ENCODE peak calls at places on chromosomes 7 and 10, in four cellular contexts. C is GM12892, D is HepG2, G is H1. R is an unnamed sample.

GRCh38 chr10:33157108-33157507 is 177.4 kb downstream of the NRP1 start:
- DNase-seq in D (no peak), G (no peak), C (no peak), R (no peak)

GRCh38 chr10:69229565-69229886 is 9.4 kb downstream of the HKDC1 start:
- DNase-seq in D (no peak), C (no peak), G (no peak), R (no peak)

GRCh38 chr10:119090968-119091367 is 10.4 kb upstream of the EIF3A start:
- DNase-seq in G (no peak), D (no peak), C (no peak), R (no peak)

GRCh38 chr10:70191906-70192305 is 21.6 kb upstream of the SAR1A start:
- DNase-seq in G (no peak), D (no peak), C (no peak), R (no peak)

GRCh38 chr10:114472874-114473248 is 68.6 kb upstream of the AFAP1L2 start:
- DNase-seq in C (no peak), G (no peak), D (no peak), R (no peak)

GRCh38 chr7:22805227-22805626 is 17.4 kb downstream of the TOMM7 start:
- DNase-seq in C (no peak), G (no peak), D (no peak), R (no peak)

GRCh38 chr7:82740246-82740848 is 296.8 kb upstream of the CACNA2D1 start:
- DNase-seq in D (peak), G (peak), C (no peak), R (no peak)

GRCh38 chr10:52071814-52072213 is 242.3 kb upstream of the DKK1 start:
- DNase-seq in D (no peak), C (no peak), G (no peak), R (no peak)

GRCh38 chr7:129188372-129188891 is at the start of gene SMO:
- DNase-seq in G (peak), C (peak), D (peak), R (peak)

GRCh38 chr10:60139290-60139689 is 232.9 kb upstream of the CCDC6 start:
- DNase-seq in D (no peak), G (no peak), C (no peak), R (no peak)

GRCh38 chr7:20793686-20794394 is 7.2 kb upstream of the SP8 start:
- DNase-seq in C (no peak), G (no peak), D (no peak), R (no peak)

GRCh38 chr10:89165923-89166322 is 41.2 kb downstream of the CH25H start:
- DNase-seq in C (no peak), D (no peak), G (no peak), R (no peak)

GRCh38 chr10:33293081-33293480 is 41.4 kb downstream of the NRP1 start:
- DNase-seq in G (no peak), C (no peak), D (no peak), R (no peak)

GRCh38 chr10:21336476-21337170 is 188.9 kb downstream of the SKIDA1 start:
- DNase-seq in G (peak), D (peak), C (no peak), R (no peak)

GRCh38 chr10:11353229-11353896 is 258.1 kb downstream of the USP6NL start:
- DNase-seq in C (no peak), G (no peak), D (no peak), R (no peak)

GRCh38 chr10:61779950-61780659 is 117.4 kb downstream of the CABCOCO1 start:
- DNase-seq in C (no peak), D (no peak), G (no peak), R (no peak)

GRCh38 chr7:33841031-33841430 is 64.3 kb upstream of the BMPER start:
- DNase-seq in C (no peak), D (no peak), G (no peak), R (no peak)

GRCh38 chr10:124185074-124185473 is 91.7 kb upstream of the CHST15 start:
- DNase-seq in D (no peak), C (no peak), G (peak), R (no peak)

GRCh38 chr7:153061913-153062528 is 302.5 kb downstream of the ACTR3B start:
- DNase-seq in D (peak), C (no peak), G (peak), R (no peak)

GRCh38 chr7:56097700-56098099 is 4.9 kb upstream of the PHKG1 start:
- DNase-seq in C (no peak), G (no peak), D (no peak), R (no peak)

GRCh38 chr7:74181821-74182220 is 7.7 kb downstream of the EIF4H start:
- DNase-seq in D (no peak), C (no peak), G (no peak), R (no peak)

GRCh38 chr10:17910144-17910789 is 41.5 kb upstream of the SLC39A12 start:
- DNase-seq in C (no peak), D (peak), G (peak), R (no peak)

GRCh38 chr7:35334511-35334910 is 80.6 kb upstream of the TBX20 start:
- DNase-seq in D (no peak), G (no peak), C (no peak), R (no peak)

GRCh38 chr10:127998517-127999144 is 91.7 kb downstream of the PTPRE start:
- DNase-seq in G (no peak), D (no peak), C (no peak), R (no peak)

GRCh38 chr7:129066290-129067131 is 11.6 kb upstream of the TNPO3 start:
- DNase-seq in G (no peak), C (no peak), D (no peak), R (no peak)

GRCh38 chr10:30786131-30786530 is 156.6 kb upstream of the LYZL2 start:
- DNase-seq in D (no peak), C (no peak), G (no peak), R (no peak)

GRCh38 chr7:77335581-77335980 is 80.6 kb downstream of the GSAP start:
- DNase-seq in C (no peak), D (no peak), G (no peak), R (no peak)

GRCh38 chr10:86922553-86922961 is 34.9 kb downstream of the MMRN2 start:
- DNase-seq in D (peak), G (no peak), C (no peak), R (no peak)

GRCh38 chr10:27240891-27241639 is 468 bp upstream of the ACBD5 start:
- DNase-seq in G (peak), C (no peak), D (no peak), R (no peak)

GRCh38 chr10:115915429-115915828 is 357.6 kb downstream of the GFRA1 start:
- DNase-seq in C (no peak), G (no peak), D (no peak), R (no peak)

GRCh38 chr7:74037609-74038008 is 9.6 kb downstream of the ELN start:
- DNase-seq in G (no peak), D (no peak), C (no peak), R (no peak)

GRCh38 chr7:90320801-90321494 is at the start of gene FAM237B:
- DNase-seq in G (peak), D (no peak), C (no peak), R (no peak)

GRCh38 chr7:98116656-98117461 is 10.2 kb downstream of the LMTK2 start:
- DNase-seq in G (no peak), C (no peak), D (peak), R (no peak)

GRCh38 chr7:131610007-131610406 is 53.6 kb upstream of the PODXL start:
- DNase-seq in C (no peak), G (no peak), D (no peak), R (no peak)

GRCh38 chr7:138167222-138167621 is 91.0 kb downstream of the AKR1D1 start:
- DNase-seq in D (no peak), C (no peak), G (no peak), R (no peak)

GRCh38 chr10:28669227-28670173 is 7.8 kb upstream of the BAMBI start:
- DNase-seq in G (no peak), D (no peak), C (no peak), R (no peak)

GRCh38 chr10:28664369-28664740 is 13.0 kb upstream of the BAMBI start:
- DNase-seq in D (no peak), G (no peak), C (no peak), R (no peak)

GRCh38 chr10:28663576-28664368 is 13.5 kb upstream of the BAMBI start:
- DNase-seq in D (peak), C (peak), G (peak), R (peak)

GRCh38 chr10:28666751-28667467 is 10.4 kb upstream of the BAMBI start:
- DNase-seq in C (no peak), G (no peak), D (no peak), R (no peak)

GRCh38 chr10:28668363-28669226 is 8.7 kb upstream of the BAMBI start:
- DNase-seq in C (no peak), D (no peak), G (peak), R (no peak)
- TF ChIP-seq TAF1 in C (no peak), D (no peak), G (peak), R (no peak)

GRCh38 chr7:92833766-92834605 is 2.4 kb downstream of the CDK6 start:
- DNase-seq in D (peak), C (peak), G (peak), R (no peak)

GRCh38 chr7:92835851-92836488 is 403 bp downstream of the CDK6 start:
- DNase-seq in G (peak), D (peak), C (peak), R (peak)

GRCh38 chr7:92833024-92833765 is 3.2 kb downstream of the CDK6 start:
- DNase-seq in D (peak), G (peak), C (peak), R (no peak)

GRCh38 chr7:92835140-92835850 is 1.1 kb downstream of the CDK6 start:
- DNase-seq in G (no peak), D (peak), C (peak), R (peak)

GRCh38 chr7:92834661-92835139 is 1.7 kb downstream of the CDK6 start:
- DNase-seq in G (peak), D (no peak), C (no peak), R (no peak)
- TF ChIP-seq TAF1 in G (no peak), D (no peak), C (no peak), R (no peak)

GRCh38 chr7:29141981-29142380 is 4.4 kb downstream of the CPVL start:
- DNase-seq in D (no peak), C (no peak), G (no peak), R (no peak)

GRCh38 chr7:29138588-29138987 is 7.7 kb downstream of the CPVL start:
- DNase-seq in C (no peak), D (no peak), G (no peak), R (no peak)

GRCh38 chr7:29139191-29139590 is 7.1 kb downstream of the CPVL start:
- DNase-seq in D (no peak), G (no peak), C (no peak), R (no peak)

GRCh38 chr7:29140873-29141468 is 5.4 kb downstream of the CPVL start:
- DNase-seq in D (peak), C (no peak), G (no peak), R (no peak)

GRCh38 chr7:29139796-29140195 is 6.5 kb downstream of the CPVL start:
- DNase-seq in G (no peak), C (no peak), D (no peak), R (no peak)
- TF ChIP-seq TAF1 in G (no peak), C (no peak), D (no peak), R (no peak)

GRCh38 chr7:124073325-124073676 is 40.4 kb upstream of the TMEM229A start:
- DNase-seq in G (no peak), C (no peak), D (no peak), R (no peak)
- TF ChIP-seq TAF1 in G (no peak), C (no peak), D (no peak), R (no peak)